ENCODE peak calls at places on chromosomes 13 and 19, in ten cellular contexts. One of them, this sample, is unnamed.

GRCh38 chr19:811511-812048 is 10.2 kb downstream of the PLPPR3 start:
- DNase-seq in astrocyte of the hippocampus: no peak
- DNase-seq in AG08396: peak; percentile 16
- DNase-seq in K562: no peak
- DNase-seq in fibroblast of gingiva: no peak
- DNase-seq in foreskin melanocyte: no peak
- DNase-seq in activated CD4-positive, alpha-beta T cell treated with anti-CD3 and anti-CD28 coated beads, Interleukin-2, amount 50 U/mL, for 48 hours: no peak
- DNase-seq in retinal pigment epithelial cell: no peak
- DNase-seq in HFFc6: no peak
- DNase-seq in SK-N-SH: no peak
- DNase-seq in this sample: no peak

GRCh38 chr13:98960331-98961203 is 17.3 kb downstream of the DOCK9 start:
- DNase-seq in fibroblast of gingiva: no peak
- DNase-seq in HFFc6: no peak
- DNase-seq in SK-N-SH: no peak
- DNase-seq in AG08396: no peak
- DNase-seq in retinal pigment epithelial cell: no peak
- DNase-seq in foreskin melanocyte: no peak
- DNase-seq in astrocyte of the hippocampus: no peak
- DNase-seq in activated CD4-positive, alpha-beta T cell treated with anti-CD3 and anti-CD28 coated beads, Interleukin-2, amount 50 U/mL, for 48 hours: peak; percentile 13
- DNase-seq in K562: no peak
- DNase-seq in this sample: no peak

GRCh38 chr13:32790731-32791130 is 204.5 kb downstream of the PDS5B start:
- DNase-seq in foreskin melanocyte: no peak
- DNase-seq in AG08396: no peak
- DNase-seq in K562: peak; percentile 7
- DNase-seq in astrocyte of the hippocampus: no peak
- DNase-seq in HFFc6: no peak
- DNase-seq in SK-N-SH: no peak
- DNase-seq in fibroblast of gingiva: no peak
- DNase-seq in activated CD4-positive, alpha-beta T cell treated with anti-CD3 and anti-CD28 coated beads, Interleukin-2, amount 50 U/mL, for 48 hours: no peak
- DNase-seq in retinal pigment epithelial cell: no peak
- DNase-seq in this sample: peak; percentile 6

GRCh38 chr19:48741222-48741999 is 1.0 kb upstream of the RASIP1 start:
- DNase-seq in K562: peak; percentile 96
- DNase-seq in HFFc6: no peak
- DNase-seq in AG08396: no peak
- DNase-seq in SK-N-SH: peak; percentile 81
- DNase-seq in foreskin melanocyte: no peak
- DNase-seq in retinal pigment epithelial cell: no peak
- DNase-seq in astrocyte of the hippocampus: no peak
- DNase-seq in fibroblast of gingiva: no peak
- DNase-seq in activated CD4-positive, alpha-beta T cell treated with anti-CD3 and anti-CD28 coated beads, Interleukin-2, amount 50 U/mL, for 48 hours: peak; percentile 41
- DNase-seq in this sample: no peak

GRCh38 chr19:9597027-9597426 is 12.7 kb upstream of the ZNF121 start:
- DNase-seq in activated CD4-positive, alpha-beta T cell treated with anti-CD3 and anti-CD28 coated beads, Interleukin-2, amount 50 U/mL, for 48 hours: no peak
- DNase-seq in HFFc6: peak; percentile 95
- DNase-seq in fibroblast of gingiva: peak; percentile 62
- DNase-seq in retinal pigment epithelial cell: peak; percentile 40
- DNase-seq in foreskin melanocyte: no peak
- DNase-seq in SK-N-SH: no peak
- DNase-seq in K562: no peak
- DNase-seq in astrocyte of the hippocampus: peak; percentile 48
- DNase-seq in AG08396: peak; percentile 57
- DNase-seq in this sample: no peak

GRCh38 chr19:17086129-17086528 is 10.6 kb downstream of the MYO9B start:
- DNase-seq in retinal pigment epithelial cell: no peak
- DNase-seq in K562: no peak
- DNase-seq in SK-N-SH: no peak
- DNase-seq in HFFc6: no peak
- DNase-seq in fibroblast of gingiva: no peak
- DNase-seq in astrocyte of the hippocampus: no peak
- DNase-seq in activated CD4-positive, alpha-beta T cell treated with anti-CD3 and anti-CD28 coated beads, Interleukin-2, amount 50 U/mL, for 48 hours: no peak
- DNase-seq in foreskin melanocyte: peak; percentile 80
- DNase-seq in AG08396: no peak
- DNase-seq in this sample: no peak

GRCh38 chr13:50596103-50596502 is 247.4 kb downstream of the DLEU7 start:
- DNase-seq in activated CD4-positive, alpha-beta T cell treated with anti-CD3 and anti-CD28 coated beads, Interleukin-2, amount 50 U/mL, for 48 hours: no peak
- DNase-seq in K562: no peak
- DNase-seq in astrocyte of the hippocampus: no peak
- DNase-seq in fibroblast of gingiva: no peak
- DNase-seq in HFFc6: no peak
- DNase-seq in AG08396: no peak
- DNase-seq in retinal pigment epithelial cell: no peak
- DNase-seq in SK-N-SH: peak; percentile 12
- DNase-seq in foreskin melanocyte: no peak
- DNase-seq in this sample: no peak

GRCh38 chr13:42821437-42821836 is 40.1 kb downstream of the FAM216B start:
- DNase-seq in HFFc6: peak; percentile 16
- DNase-seq in activated CD4-positive, alpha-beta T cell treated with anti-CD3 and anti-CD28 coated beads, Interleukin-2, amount 50 U/mL, for 48 hours: no peak
- DNase-seq in astrocyte of the hippocampus: peak; percentile 23
- DNase-seq in foreskin melanocyte: no peak
- DNase-seq in retinal pigment epithelial cell: no peak
- DNase-seq in fibroblast of gingiva: peak; percentile 83
- DNase-seq in SK-N-SH: no peak
- DNase-seq in K562: no peak
- DNase-seq in AG08396: no peak
- DNase-seq in this sample: no peak

GRCh38 chr13:34469212-34469983 is 472.7 kb upstream of the NBEA start:
- DNase-seq in SK-N-SH: peak; percentile 38
- DNase-seq in astrocyte of the hippocampus: peak; percentile 19
- DNase-seq in retinal pigment epithelial cell: peak; percentile 40
- DNase-seq in AG08396: no peak
- DNase-seq in fibroblast of gingiva: no peak
- DNase-seq in K562: no peak
- DNase-seq in HFFc6: no peak
- DNase-seq in activated CD4-positive, alpha-beta T cell treated with anti-CD3 and anti-CD28 coated beads, Interleukin-2, amount 50 U/mL, for 48 hours: no peak
- DNase-seq in foreskin melanocyte: peak; percentile 33
- DNase-seq in this sample: peak; percentile 23

This sample was measured in hepatocyte.